ENCODE peak calls at places on chromosomes 3 and 15, in five cellular contexts. A is GM12864, N is ovary, B is A549, Q is SK-N-SH. O is an unnamed sample.

GRCh38 chr3:48268381-48268935 is 27.6 kb downstream of the ZNF589 start:
- DNase-seq in A (no peak), N (no peak), B (no peak), Q (no peak), O (no peak)

GRCh38 chr15:91104111-91104510 is 4.1 kb downstream of the SV2B start:
- DNase-seq in A (no peak), N (no peak), B (no peak), Q (no peak), O (no peak)

GRCh38 chr3:124298951-124299350 is 307.0 kb upstream of the ROPN1 start:
- DNase-seq in A (no peak), N (peak; percentile 72), B (no peak), Q (no peak), O (peak; percentile 72)

GRCh38 chr3:127820871-127821853 is 1.2 kb downstream of the MGLL start:
- DNase-seq in A (no peak), N (no peak), B (no peak), Q (no peak), O (no peak)

GRCh38 chr15:84949845-84950569 is 31.6 kb upstream of the PDE8A start:
- DNase-seq in A (no peak), N (no peak), B (no peak), Q (no peak), O (no peak)

GRCh38 chr3:104868291-104868690 is 498.4 kb upstream of the ALCAM start:
- DNase-seq in A (no peak), N (no peak), B (no peak), Q (no peak), O (no peak)

GRCh38 chr3:139935071-139935865 is at the start of gene CLSTN2:
- DNase-seq in A (no peak), N (peak; percentile 93), B (peak; percentile 24), Q (peak; percentile 92), O (peak; percentile 89)

GRCh38 chr3:57060089-57060829 is at the start of gene SPATA12:
- DNase-seq in A (no peak), N (peak; percentile 61), B (peak; percentile 98), Q (peak; percentile 39), O (peak; percentile 30)

GRCh38 chr15:33278816-33279612 is 31.8 kb upstream of the RYR3 start:
- DNase-seq in A (no peak), N (no peak), B (peak; percentile 80), Q (no peak), O (peak; percentile 57)

GRCh38 chr3:136075816-136076215 is 110.3 kb downstream of the PPP2R3A start:
- DNase-seq in A (no peak), N (no peak), B (no peak), Q (no peak), O (no peak)

GRCh38 chr3:4343258-4343657 is 40.1 kb downstream of the SETMAR start:
- DNase-seq in A (no peak), N (no peak), B (no peak), Q (no peak), O (no peak)

GRCh38 chr3:184496933-184497332 is 64.7 kb upstream of the EPHB3 start:
- DNase-seq in A (no peak), N (no peak), B (no peak), Q (no peak), O (no peak)

GRCh38 chr3:12351145-12351544 is 62.3 kb downstream of the PPARG start:
- DNase-seq in A (no peak), N (no peak), B (no peak), Q (no peak), O (no peak)

GRCh38 chr15:77420610-77421369 is at the start of gene HMG20A:
- DNase-seq in A (peak; percentile 61), N (peak; percentile 79), B (peak; percentile 80), Q (peak; percentile 73), O (peak; percentile 51)

GRCh38 chr3:138471481-138471880 is 37.1 kb downstream of the ESYT3 start:
- DNase-seq in A (no peak), N (no peak), B (no peak), Q (no peak), O (no peak)

GRCh38 chr3:53496984-53497383 is 2.6 kb downstream of the CACNA1D start:
- DNase-seq in A (no peak), N (no peak), B (no peak), Q (no peak), O (no peak)

GRCh38 chr3:11438636-11439035 is 166.4 kb downstream of the ATG7 start:
- DNase-seq in A (no peak), N (peak; percentile 68), B (no peak), Q (no peak), O (no peak)

GRCh38 chr3:61110576-61110975 is 140.7 kb downstream of the FHIT start:
- DNase-seq in A (no peak), N (no peak), B (no peak), Q (no peak), O (no peak)

GRCh38 chr15:84748274-84749110 is at the start of gene ZNF592:
- DNase-seq in A (no peak), N (peak; percentile 91), B (peak; percentile 60), Q (peak; percentile 92), O (peak; percentile 84)

GRCh38 chr15:38991701-38992100 is 427.1 kb upstream of the RASGRP1 start:
- DNase-seq in A (no peak), N (no peak), B (no peak), Q (no peak), O (no peak)

GRCh38 chr3:110296885-110297284 is 774.7 kb upstream of the NECTIN3 start:
- DNase-seq in A (no peak), N (no peak), B (no peak), Q (no peak), O (no peak)

GRCh38 chr15:75024102-75024636 is 779 bp downstream of the PPCDC start:
- DNase-seq in A (no peak), N (no peak), B (peak; percentile 68), Q (peak; percentile 47), O (no peak)

GRCh38 chr3:71384393-71384792 is 199.1 kb downstream of the FOXP1 start:
- DNase-seq in A (no peak), N (no peak), B (no peak), Q (no peak), O (no peak)

GRCh38 chr3:51982352-51982837 is 940 bp upstream of the ACY1 start:
- DNase-seq in A (no peak), N (no peak), B (peak; percentile 95), Q (peak; percentile 87), O (peak; percentile 40)
- TF ChIP-seq CTCF in A (peak; percentile 80), N (no peak), B (peak; percentile 47), Q (peak; percentile 65), O (peak; percentile 60)

GRCh38 chr3:43059456-43059855 is 46.4 kb downstream of the POMGNT2 start:
- DNase-seq in A (no peak), N (no peak), B (no peak), Q (no peak), O (no peak)

GRCh38 chr3:43062556-43063040 is 43.3 kb downstream of the POMGNT2 start:
- DNase-seq in A (no peak), N (no peak), B (no peak), Q (peak; percentile 44), O (no peak)

GRCh38 chr3:43061101-43061895 is 44.6 kb downstream of the POMGNT2 start:
- DNase-seq in A (no peak), N (no peak), B (no peak), Q (peak; percentile 36), O (no peak)

GRCh38 chr3:43062040-43062555 is 43.8 kb downstream of the POMGNT2 start:
- DNase-seq in A (no peak), N (no peak), B (no peak), Q (peak; percentile 87), O (peak; percentile 43)

GRCh38 chr3:43063114-43063513 is 42.8 kb downstream of the POMGNT2 start:
- DNase-seq in A (no peak), N (no peak), B (no peak), Q (peak; percentile 48), O (no peak)
- H3K4me3 ChIP-seq in A (no peak overlapping the region), N (no peak overlapping the region), B (no peak overlapping the region), Q (no peak overlapping the region), O (no peak overlapping the region)

DNA sequence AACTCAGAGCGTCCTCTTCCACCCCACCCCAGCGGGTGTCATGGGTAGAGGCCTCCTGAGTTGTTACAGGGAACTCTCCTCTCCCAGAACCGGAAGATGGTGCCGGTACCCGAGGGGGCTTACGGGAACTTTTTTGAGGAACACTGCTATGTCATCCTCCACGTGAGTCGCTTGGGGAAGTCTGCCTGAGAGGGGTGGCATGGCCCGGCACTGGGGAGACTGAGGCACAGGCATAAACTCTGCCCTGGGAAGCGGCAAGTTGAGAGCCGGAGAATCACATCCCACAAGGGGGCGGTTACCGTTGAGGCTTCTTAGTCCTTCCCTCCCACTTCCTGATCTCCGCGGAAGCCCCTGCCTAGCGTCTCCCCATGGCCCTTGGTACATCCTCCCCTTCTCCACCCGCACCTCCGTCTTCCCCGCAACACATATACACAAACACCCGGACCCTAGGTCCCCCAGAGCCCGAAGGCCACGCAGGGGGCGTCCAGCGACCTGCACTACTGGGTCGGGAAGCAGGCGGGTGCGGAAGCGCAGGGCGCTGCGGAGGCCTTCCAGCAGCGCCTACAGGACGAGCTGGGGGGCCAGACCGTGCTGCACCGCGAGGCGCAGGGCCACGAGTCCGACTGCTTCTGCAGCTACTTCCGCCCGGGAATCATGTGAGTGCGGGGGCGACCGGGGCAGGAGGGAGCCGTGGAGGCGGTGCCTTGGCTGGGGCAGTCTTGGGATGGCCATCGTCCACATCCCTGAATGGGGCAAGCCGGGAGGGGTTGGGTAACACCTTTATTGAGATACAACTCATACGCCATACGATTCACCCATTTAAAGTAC is 3.4 kb downstream of the VILL start:
- DNase-seq in A (no peak), N (peak; percentile 88), B (no peak), Q (peak; percentile 82), O (peak; percentile 67)
- TF ChIP-seq CTCF in A (peak; percentile 13), N (peak; percentile 16), B (no peak), Q (no peak), O (peak; percentile 7)

GRCh38 chr3:157129782-157130137 is 30.2 kb downstream of the CCNL1 start:
- DNase-seq in A (no peak), N (no peak), B (no peak), Q (no peak), O (no peak)

GRCh38 chr3:157127831-157128767 is 31.8 kb downstream of the CCNL1 start:
- DNase-seq in A (no peak), N (peak; percentile 71), B (peak; percentile 50), Q (no peak), O (peak; percentile 29)

GRCh38 chr3:157127268-157127667 is 32.7 kb downstream of the CCNL1 start:
- DNase-seq in A (no peak), N (no peak), B (no peak), Q (no peak), O (no peak)

GRCh38 chr3:157130138-157130880 is 29.6 kb downstream of the CCNL1 start:
- DNase-seq in A (no peak), N (peak; percentile 60), B (peak; percentile 75), Q (peak; percentile 77), O (peak; percentile 66)

DNA sequence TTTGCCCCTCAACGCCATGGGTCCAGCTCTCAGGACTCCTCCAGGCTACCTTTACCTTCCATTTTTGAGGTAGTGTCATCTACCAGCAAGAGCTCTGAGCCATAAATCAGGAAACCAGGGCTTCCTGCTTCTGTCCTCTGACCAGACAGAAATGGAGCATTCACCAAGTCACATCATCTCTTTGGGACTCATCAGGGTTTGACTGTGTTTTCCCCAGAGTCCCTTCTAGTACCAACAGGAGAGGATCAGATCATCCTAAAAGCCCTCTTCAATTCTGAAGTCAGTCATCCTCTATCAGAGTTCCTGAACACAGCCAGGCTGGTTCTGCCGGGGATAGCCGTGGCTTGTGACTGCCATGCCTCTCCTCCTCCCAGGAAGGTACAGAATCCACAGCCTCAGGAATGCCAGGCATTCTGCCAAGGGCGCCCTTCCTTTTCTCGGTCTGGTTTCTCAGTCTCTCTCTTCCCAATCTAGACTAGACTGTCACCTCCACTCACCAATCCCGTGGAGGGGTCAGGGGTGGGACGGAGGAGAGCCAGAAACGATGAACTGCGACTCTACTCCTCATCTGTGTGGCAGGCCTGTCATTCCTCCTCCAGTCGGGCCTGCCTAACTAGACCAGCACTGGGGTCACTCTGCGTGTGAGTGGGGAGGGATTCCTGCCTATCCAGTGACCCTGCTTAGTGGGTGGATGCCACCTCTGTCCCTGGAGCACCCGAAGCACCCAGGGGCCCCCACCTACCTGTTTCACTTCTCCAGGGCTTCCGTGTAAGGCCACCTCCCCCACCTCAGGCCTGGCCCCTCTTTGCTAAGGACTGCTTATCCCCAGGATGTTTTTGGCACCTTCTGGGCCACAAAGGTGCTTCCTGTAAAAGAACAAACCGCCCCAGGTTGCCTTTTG is 30.9 kb downstream of the CCNL1 start:
- DNase-seq in A (no peak), N (peak; percentile 63), B (peak; percentile 24), Q (no peak), O (no peak)
- H3K4me3 ChIP-seq in A (no peak overlapping the region), N (no peak overlapping the region), B (no peak overlapping the region), Q (no peak overlapping the region), O (no peak overlapping the region)

O was measured in BE2C.